ENCODE peak calls at places on chromosomes 1 and 21, in eight cellular contexts. R is neural progenitor cell, Z is fibroblast of mammary gland, S is choroid plexus epithelial cell, H is fibroblast of lung, O is NB4, U is colonic mucosa, W is thoracic aorta. T is an unnamed sample.
A peak's percentile ranks its signal among the peaks of the same experiment; 100 is the strongest.

GRCh38 chr1:52741259-52741658 is 15.0 kb downstream of the ZYG11B start:
- DNase-seq in R (no peak), Z (no peak), S (no peak), H (no peak), O (no peak), U (no peak), W (no peak), T (no peak)

GRCh38 chr1:192575499-192576189 is at the start of gene RGS1:
- DNase-seq in R (no peak), Z (no peak), S (peak; percentile 33), H (no peak), O (peak; percentile 90), U (peak; percentile 31), W (no peak), T (peak; percentile 94)

GRCh38 chr1:150876111-150876434 is 326 bp downstream of the ARNT start:
- DNase-seq in R (no peak), Z (peak; percentile 56), S (peak; percentile 78), H (peak; percentile 59), O (no peak), U (no peak), W (no peak), T (no peak)

GRCh38 chr1:72100766-72101165 is 181.6 kb downstream of the NEGR1 start:
- DNase-seq in R (peak; percentile 40), Z (no peak), S (no peak), H (no peak), O (peak; percentile 79), U (no peak), W (no peak), T (no peak)

GRCh38 chr1:22518379-22518778 is 44.9 kb upstream of the EPHA8 start:
- DNase-seq in R (no peak), Z (no peak), S (peak; percentile 15), H (no peak), O (no peak), U (no peak), W (no peak), T (no peak)

GRCh38 chr1:113401067-113401466 is 10.8 kb downstream of the MAGI3 start:
- DNase-seq in R (no peak), Z (no peak), S (no peak), H (no peak), O (no peak), U (no peak), W (no peak), T (no peak)

GRCh38 chr1:209783338-209783737 is 1.0 kb downstream of the C1orf74 start:
- DNase-seq in R (no peak), Z (no peak), S (no peak), H (no peak), O (no peak), U (no peak), W (no peak), T (no peak)

GRCh38 chr1:58584082-58584895 is 7.2 kb upstream of the TACSTD2 start:
- DNase-seq in R (no peak), Z (peak; percentile 96), S (peak; percentile 95), H (peak; percentile 97), O (peak; percentile 85), U (peak; percentile 29), W (peak; percentile 78), T (peak; percentile 80)

GRCh38 chr1:29332204-29332603 is 95.9 kb downstream of the PTPRU start:
- DNase-seq in R (peak; percentile 74), Z (peak; percentile 47), S (peak; percentile 50), H (peak; percentile 18), O (peak; percentile 58), U (peak; percentile 42), W (no peak), T (peak; percentile 48)

GRCh38 chr1:163174524-163175437 is 27.9 kb downstream of the RGS5 start:
- DNase-seq in R (peak; percentile 82), Z (peak; percentile 75), S (peak; percentile 87), H (peak; percentile 59), O (peak; percentile 53), U (peak; percentile 60), W (peak; percentile 31), T (peak; percentile 54)

GRCh38 chr1:3027611-3028371 is 6.5 kb downstream of the ACTRT2 start:
- DNase-seq in R (no peak), Z (no peak), S (no peak), H (no peak), O (no peak), U (no peak), W (no peak), T (no peak)

GRCh38 chr1:75786901-75787455 is 922 bp downstream of the RABGGTB start:
- DNase-seq in R (no peak), Z (no peak), S (no peak), H (no peak), O (no peak), U (no peak), W (no peak), T (no peak)

GRCh38 chr1:59302297-59302696 is 5.4 kb downstream of the FGGY start:
- DNase-seq in R (no peak), Z (no peak), S (no peak), H (no peak), O (no peak), U (no peak), W (no peak), T (no peak)

GRCh38 chr1:16195518-16195905 is 16.9 kb downstream of the ARHGEF19 start:
- DNase-seq in R (no peak), Z (no peak), S (no peak), H (no peak), O (no peak), U (no peak), W (no peak), T (no peak)

GRCh38 chr1:246113555-246114095 is 393.5 kb downstream of the SMYD3 start:
- DNase-seq in R (no peak), Z (no peak), S (peak; percentile 53), H (no peak), O (peak; percentile 43), U (no peak), W (no peak), T (no peak)

GRCh38 chr1:160538985-160539651 is 16.1 kb upstream of the SLAMF6 start:
- DNase-seq in R (no peak), Z (no peak), S (no peak), H (no peak), O (no peak), U (peak; percentile 84), W (no peak), T (no peak)

GRCh38 chr1:204335085-204335484 is 24.6 kb downstream of the PLEKHA6 start:
- DNase-seq in R (no peak), Z (no peak), S (peak; percentile 33), H (no peak), O (no peak), U (no peak), W (no peak), T (no peak)

GRCh38 chr1:23562138-23562819 is 3.0 kb upstream of the ID3 start:
- DNase-seq in R (peak; percentile 98), Z (peak; percentile 98), S (peak; percentile 99), H (peak; percentile 99), O (peak; percentile 46), U (peak; percentile 95), W (peak; percentile 94), T (peak; percentile 95)
- H3K4me3 ChIP-seq in R (peak overlapping the region; percentile 9), Z (no peak overlapping the region), S (peak overlapping the region; percentile 25), H (peak overlapping the region; percentile 12), O (no peak overlapping the region), U (no peak overlapping the region), W (peak overlapping the region; percentile 93), T (no peak overlapping the region)

DNA sequence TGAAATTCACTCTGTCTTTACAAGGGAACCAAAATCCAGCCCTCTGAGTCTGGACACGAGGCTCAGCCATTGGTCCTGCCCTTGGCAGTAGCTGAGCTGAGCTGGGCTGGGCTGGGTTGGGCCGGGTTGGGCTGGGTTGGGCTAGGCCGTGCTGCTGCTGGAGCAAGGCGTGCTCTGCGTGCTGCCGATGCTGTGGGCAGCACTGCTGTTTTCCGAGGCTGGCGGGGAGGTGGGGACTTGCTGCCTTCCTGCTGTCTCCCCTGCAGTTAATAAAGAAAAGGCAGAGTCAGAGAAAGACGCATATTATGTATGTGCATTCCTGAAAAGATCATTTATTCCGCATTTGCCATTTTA is 182.9 kb downstream of the CDC7 start:
- DNase-seq in R (peak; percentile 59), Z (no peak), S (no peak), H (no peak), O (no peak), U (peak; percentile 71), W (no peak), T (no peak)
- TF ChIP-seq CTCF in R (no peak), Z (no peak), S (no peak), H (no peak), O (no peak), U (no peak), W (no peak), T (no peak)

GRCh38 chr21:16589499-16589898 is 859.7 kb downstream of the USP25 start:
- DNase-seq in R (no peak), Z (no peak), S (no peak), H (no peak), O (no peak), U (no peak), W (no peak), T (no peak)
- H3K4me3 ChIP-seq in R (no peak overlapping the region), Z (peak overlapping the region; percentile 9), S (no peak overlapping the region), H (no peak overlapping the region), O (no peak overlapping the region), U (no peak overlapping the region), W (no peak overlapping the region), T (no peak overlapping the region)

GRCh38 chr21:31912501-31912900 is 39.7 kb downstream of the HUNK start:
- DNase-seq in R (no peak), Z (no peak), S (no peak), H (no peak), O (no peak), U (no peak), W (no peak), T (no peak)
- TF ChIP-seq CTCF in R (no peak), Z (no peak), S (no peak), H (no peak), O (no peak), U (no peak), W (no peak), T (no peak)

GRCh38 chr21:30598802-30599201 is at the start of gene KRTAP6-2:
- DNase-seq in R (no peak), Z (no peak), S (no peak), H (no peak), O (no peak), U (no peak), W (no peak), T (no peak)
- H3K4me3 ChIP-seq in R (no peak within 1 kb of the TSS), Z (no peak within 1 kb of the TSS), S (no peak within 1 kb of the TSS), H (no peak within 1 kb of the TSS), O (no peak within 1 kb of the TSS), U (no peak within 1 kb of the TSS), W (no peak within 1 kb of the TSS), T (no peak within 1 kb of the TSS)

T was measured in GM12865.